ENCODE peak calls at places on chromosomes 11 and 22, in five cellular contexts. U is IMR-90, T is body of pancreas, F is right lobe of liver, S is H54. B is an unnamed sample.
A peak's percentile ranks its signal among the peaks of the same experiment; 100 is the strongest.

GRCh38 chr11:65111159-65111536 is 524 bp upstream of the TM7SF2 start:
- DNase-seq in U (no peak), T (peak; percentile 24), F (no peak), S (no peak), B (no peak)

GRCh38 chr11:130455493-130456127 is 7.2 kb downstream of the ADAMTS15 start:
- DNase-seq in U (no peak), T (no peak), F (no peak), S (no peak), B (peak; percentile 29)

GRCh38 chr11:120025606-120026335 is 112.1 kb downstream of the TRIM29 start:
- DNase-seq in U (no peak), T (no peak), F (no peak), S (no peak), B (no peak)

GRCh38 chr11:109236696-109237095 is 185.3 kb upstream of the C11orf87 start:
- DNase-seq in U (no peak), T (no peak), F (no peak), S (no peak), B (no peak)

GRCh38 chr11:44286268-44286880 is 23.6 kb downstream of the ALX4 start:
- DNase-seq in U (peak; percentile 44), T (peak; percentile 50), F (peak; percentile 72), S (peak; percentile 93), B (peak; percentile 41)

GRCh38 chr22:40009953-40010751 is 15.4 kb downstream of the FAM83F start:
- DNase-seq in U (no peak), T (no peak), F (no peak), S (no peak), B (no peak)

GRCh38 chr11:101870510-101870909 is 44.3 kb upstream of the CEP126 start:
- DNase-seq in U (peak; percentile 87), T (no peak), F (no peak), S (no peak), B (no peak)

GRCh38 chr11:120539681-120540369 is 28.3 kb downstream of the GRIK4 start:
- DNase-seq in U (peak; percentile 67), T (peak; percentile 26), F (no peak), S (no peak), B (no peak)

GRCh38 chr11:35875063-35875462 is 68.8 kb upstream of the LDLRAD3 start:
- DNase-seq in U (no peak), T (no peak), F (no peak), S (no peak), B (no peak)

GRCh38 chr11:34449013-34449412 is 10.3 kb downstream of the CAT start:
- DNase-seq in U (no peak), T (no peak), F (no peak), S (no peak), B (no peak)

GRCh38 chr11:122751298-122752070 is 86.8 kb upstream of the CRTAM start:
- DNase-seq in U (peak; percentile 72), T (no peak), F (no peak), S (no peak), B (no peak)

GRCh38 chr11:128716231-128716630 is 22.4 kb downstream of the FLI1 start:
- DNase-seq in U (no peak), T (no peak), F (peak; percentile 31), S (no peak), B (no peak)

GRCh38 chr11:1934326-1935155 is 12.6 kb upstream of the MRPL23 start:
- DNase-seq in U (no peak), T (peak; percentile 9), F (peak; percentile 35), S (no peak), B (no peak)

GRCh38 chr22:25366408-25366807 is 147.0 kb downstream of the CRYBB2 start:
- DNase-seq in U (no peak), T (no peak), F (no peak), S (no peak), B (no peak)

GRCh38 chr11:134266841-134267251 is 9.3 kb upstream of the GLB1L3 start:
- DNase-seq in U (peak; percentile 72), T (no peak), F (no peak), S (peak; percentile 30), B (no peak)

GRCh38 chr11:12962306-12962705 is 46.8 kb upstream of the RASSF10 start:
- DNase-seq in U (no peak), T (no peak), F (no peak), S (no peak), B (no peak)

GRCh38 chr11:97143463-97143862 is 753.6 kb downstream of the JRKL start:
- DNase-seq in U (no peak), T (no peak), F (no peak), S (no peak), B (no peak)

GRCh38 chr11:414333-414857 is 404 bp downstream of the SIGIRR start:
- DNase-seq in U (no peak), T (peak; percentile 14), F (no peak), S (no peak), B (no peak)

GRCh38 chr11:96341237-96342130 is 1.5 kb downstream of the MAML2 start:
- DNase-seq in U (peak; percentile 56), T (peak; percentile 36), F (no peak), S (no peak), B (peak; percentile 75)

GRCh38 chr22:25397616-25398015 is 166.9 kb upstream of the GRK3 start:
- DNase-seq in U (no peak), T (no peak), F (no peak), S (no peak), B (no peak)

GRCh38 chr22:49737101-49737551 is 90.5 kb downstream of the BRD1 start:
- DNase-seq in U (no peak), T (no peak), F (no peak), S (no peak), B (no peak)

GRCh38 chr22:49004484-49005399 is 822.9 kb downstream of the BRD1 start:
- DNase-seq in U (no peak), T (no peak), F (peak; percentile 28), S (no peak), B (no peak)

GRCh38 chr22:49052023-49052538 is 775.6 kb downstream of the BRD1 start:
- DNase-seq in U (no peak), T (no peak), F (no peak), S (no peak), B (no peak)

GRCh38 chr22:34243023-34243422 is 322.7 kb upstream of the LARGE1 start:
- DNase-seq in U (no peak), T (no peak), F (no peak), S (no peak), B (no peak)

GRCh38 chr11:10627306-10627705 is 58.8 kb upstream of the LYVE1 start:
- DNase-seq in U (no peak), T (no peak), F (no peak), S (no peak), B (no peak)

GRCh38 chr11:12842933-12843636 is 166.0 kb upstream of the RASSF10 start:
- DNase-seq in U (no peak), T (no peak), F (no peak), S (no peak), B (no peak)

GRCh38 chr11:3995307-3995706 is 99.3 kb upstream of the RRM1 start:
- DNase-seq in U (no peak), T (no peak), F (no peak), S (no peak), B (no peak)

GRCh38 chr22:35519306-35520000 is 21.2 kb upstream of the RASD2 start:
- DNase-seq in U (no peak), T (no peak), F (no peak), S (no peak), B (no peak)

GRCh38 chr22:43152355-43153071 is 1.2 kb downstream of the TSPO start:
- DNase-seq in U (peak; percentile 22), T (peak; percentile 88), F (peak; percentile 71), S (peak; percentile 65), B (peak; percentile 88)

DNA sequence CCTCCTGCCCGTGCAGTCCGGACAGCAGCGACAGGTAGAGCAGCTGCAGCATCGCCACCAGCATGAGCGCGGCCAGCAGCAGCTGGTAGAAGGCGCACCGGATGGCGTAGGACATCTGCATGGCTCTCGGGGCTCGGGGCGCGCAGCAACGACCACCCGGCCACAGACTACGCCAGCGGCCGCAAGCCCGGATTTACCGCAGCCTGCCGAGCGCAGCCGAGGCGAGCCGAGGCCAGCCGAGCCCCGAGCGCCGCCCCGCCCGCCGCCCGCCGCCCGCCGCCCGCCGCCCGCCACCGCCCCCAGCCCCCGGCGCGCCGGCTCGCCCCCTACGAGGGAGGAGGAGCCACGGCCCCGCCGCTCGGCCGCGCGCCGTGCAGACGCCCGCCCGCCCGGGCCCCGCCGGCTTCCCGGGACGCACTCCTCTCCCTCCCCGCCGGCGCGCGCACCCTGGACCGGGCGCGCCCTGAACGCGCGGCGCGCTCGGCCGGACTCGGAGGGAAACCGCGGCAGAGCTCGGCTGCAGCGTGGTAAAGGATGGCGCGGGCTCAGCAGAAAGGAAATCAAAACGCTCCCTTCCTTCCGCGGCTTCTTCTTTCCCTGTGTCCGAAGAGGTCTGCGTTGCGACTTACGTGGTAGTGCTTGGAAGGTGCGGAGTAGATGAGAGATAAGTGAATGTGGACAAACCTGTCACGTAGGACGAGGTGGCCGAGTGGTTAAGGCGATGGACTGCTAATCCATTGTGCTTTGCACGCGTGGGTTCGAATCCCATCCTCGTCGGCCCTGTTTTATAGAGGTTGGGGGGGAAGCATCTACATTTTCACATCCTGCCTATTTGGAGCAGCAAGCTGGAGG is at the start of gene B4GAT1:
- DNase-seq in U (peak; percentile 93), T (peak; percentile 91), F (peak; percentile 79), S (no peak), B (peak; percentile 89)
- TF ChIP-seq POLR2A in U (peak; percentile 52), T (peak; percentile 67), F (peak; percentile 33), S (peak; percentile 50), B (peak; percentile 66)

GRCh38 chr11:11641581-11641980 is 19.8 kb upstream of the GALNT18 start:
- DNase-seq in U (no peak), T (no peak), F (no peak), S (no peak), B (no peak)
- TF ChIP-seq POLR2A in U (no peak), T (no peak), F (no peak), S (no peak), B (no peak)

DNA sequence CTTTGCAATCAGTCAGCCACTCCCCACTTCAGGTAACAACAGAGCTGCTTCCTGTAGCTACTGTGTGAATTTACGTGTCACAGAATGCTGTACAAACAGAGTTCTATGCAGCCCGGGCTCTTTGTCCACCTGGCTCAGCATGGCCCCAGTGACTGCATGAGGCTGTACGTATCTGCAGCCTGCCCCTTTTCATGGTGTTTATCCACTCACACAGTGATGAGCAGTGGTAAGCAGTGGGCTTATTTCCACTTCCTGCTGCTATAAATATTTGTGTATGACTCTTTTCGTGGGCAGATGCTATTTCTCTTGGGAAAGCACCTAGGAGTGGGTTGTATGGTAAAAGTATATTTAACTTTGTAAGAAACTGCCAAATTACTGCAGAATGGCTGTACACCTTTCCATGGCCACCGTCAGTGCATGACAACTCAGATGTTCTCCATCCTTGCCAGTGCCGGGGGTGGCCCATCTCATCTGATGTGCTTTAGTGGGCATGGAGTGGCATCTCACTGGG is 43.3 kb downstream of the MYEOV start:
- DNase-seq in U (peak; percentile 93), T (peak; percentile 84), F (peak; percentile 17), S (no peak), B (peak; percentile 70)
- TF ChIP-seq POLR2A in U (no peak), T (peak; percentile 7), F (no peak), S (no peak), B (no peak)

GRCh38 chr11:118434553-118435232 is 1.6 kb upstream of the KMT2A start:
- DNase-seq in U (peak; percentile 40), T (peak; percentile 42), F (peak; percentile 49), S (no peak), B (peak; percentile 32)
- TF ChIP-seq POLR2A in U (no peak), T (no peak), F (no peak), S (no peak), B (no peak)